ENCODE peak calls at places on chromosomes 7 and 10, in five cellular contexts. C, V, O, H and Z are unnamed samples.

GRCh38 chr10:102963237-102963886 is 45.3 kb downstream of the CNNM2 start:
- DNase-seq in C (no peak), V (no peak), O (no peak), H (no peak), Z (no peak)

GRCh38 chr10:14093735-14094484 is 236.8 kb downstream of the FRMD4A start:
- DNase-seq in C (peak), V (no peak), O (no peak), H (no peak), Z (no peak)

GRCh38 chr10:120612756-120613155 is 155.7 kb downstream of the PLPP4 start:
- DNase-seq in C (no peak), V (no peak), O (no peak), H (no peak), Z (no peak)

GRCh38 chr7:40541336-40541735 is 406.5 kb downstream of the SUGCT start:
- DNase-seq in C (no peak), V (no peak), O (no peak), H (no peak), Z (no peak)

GRCh38 chr7:135321556-135321955 is 87.9 kb downstream of the STRA8 start:
- DNase-seq in C (no peak), V (no peak), O (no peak), H (no peak), Z (no peak)

GRCh38 chr10:110788620-110789385 is 82.9 kb upstream of the PDCD4 start:
- DNase-seq in C (no peak), V (no peak), O (no peak), H (no peak), Z (no peak)

GRCh38 chr7:106774768-106775551 is 90.1 kb upstream of the PIK3CG start:
- DNase-seq in C (no peak), V (no peak), O (no peak), H (no peak), Z (no peak)

GRCh38 chr7:96719164-96719563 is 9.5 kb upstream of the SEM1 start:
- DNase-seq in C (no peak), V (no peak), O (no peak), H (no peak), Z (no peak)

GRCh38 chr7:148772297-148773089 is 73.8 kb downstream of the CUL1 start:
- DNase-seq in C (no peak), V (no peak), O (no peak), H (no peak), Z (no peak)

GRCh38 chr7:76310102-76310957 is 7.9 kb downstream of the HSPB1 start:
- DNase-seq in C (no peak), V (no peak), O (no peak), H (peak), Z (no peak)

GRCh38 chr7:42283553-42283952 is 46.5 kb upstream of the GLI3 start:
- DNase-seq in C (no peak), V (no peak), O (no peak), H (no peak), Z (no peak)

GRCh38 chr10:89090760-89091455 is 100.3 kb downstream of the FAS start:
- DNase-seq in C (no peak), V (no peak), O (no peak), H (no peak), Z (no peak)

GRCh38 chr10:72303424-72304128 is 29.9 kb downstream of the DDIT4 start:
- DNase-seq in C (no peak), V (no peak), O (no peak), H (no peak), Z (no peak)

GRCh38 chr7:40329601-40330153 is 194.9 kb downstream of the SUGCT start:
- DNase-seq in C (peak), V (peak), O (no peak), H (no peak), Z (no peak)

GRCh38 chr10:61486738-61487396 is 33.7 kb upstream of the TMEM26 start:
- DNase-seq in C (no peak), V (no peak), O (no peak), H (no peak), Z (no peak)